ENCODE peak calls at places on chromosomes 5 and 9, in six cellular contexts. D is A549; K is mesenchymal stem cell; X is IMR-90; H is HCT116; N is CD4-positive, CD25-positive, alpha-beta regulatory T cell. L is an unnamed sample. For H3K9me3, the result is how much of the 10 kb centered on the place peaks cover.

GRCh38 chr9:32423371-32423770 is 38.9 kb downstream of the ACO1 start:
- DNase-seq in D (no peak), X (peak), N (no peak), H (no peak), K (peak), L (no peak)

GRCh38 chr9:88748566-88749238 is 213.7 kb downstream of the NXNL2 start:
- DNase-seq in N (no peak), H (no peak), D (no peak), K (peak), X (peak), L (no peak)

GRCh38 chr9:31542384-31543055 is 841.9 kb upstream of the ACO1 start:
- DNase-seq in D (peak), H (no peak), K (peak), N (peak), X (peak), L (peak)

GRCh38 chr9:134061019-134061687 is 6.7 kb downstream of the BRD3 start:
- DNase-seq in N (no peak), K (no peak), X (no peak), D (no peak), H (no peak), L (no peak)

GRCh38 chr5:81825237-81825636 is 74.3 kb upstream of the SSBP2 start:
- DNase-seq in N (no peak), H (no peak), K (peak), D (peak), X (peak), L (peak)

GRCh38 chr9:122158202-122158601 is 1.4 kb downstream of the NDUFA8 start:
- DNase-seq in D (peak), N (peak), H (peak), K (peak), X (peak), L (peak)

GRCh38 chr9:18459958-18460584 is 13.9 kb upstream of the ADAMTSL1 start:
- DNase-seq in K (peak), N (no peak), X (peak), H (no peak), D (peak), L (peak)

GRCh38 chr9:131747352-131747751 is 7.5 kb upstream of the RAPGEF1 start:
- DNase-seq in D (peak), N (peak), X (peak), H (no peak), K (peak), L (no peak)

GRCh38 chr9:16461231-16461840 is 409.1 kb downstream of the BNC2 start:
- DNase-seq in X (peak), N (no peak), K (no peak), D (no peak), H (no peak), L (no peak)

GRCh38 chr5:134572811-134573210 is 47.3 kb downstream of the JADE2 start:
- DNase-seq in N (no peak), X (no peak), H (no peak), K (no peak), D (no peak), L (no peak)

GRCh38 chr9:36164989-36165388 is 4.2 kb upstream of the CCIN start:
- DNase-seq in K (no peak), H (no peak), N (no peak), X (no peak), D (no peak), L (no peak)

DNA sequence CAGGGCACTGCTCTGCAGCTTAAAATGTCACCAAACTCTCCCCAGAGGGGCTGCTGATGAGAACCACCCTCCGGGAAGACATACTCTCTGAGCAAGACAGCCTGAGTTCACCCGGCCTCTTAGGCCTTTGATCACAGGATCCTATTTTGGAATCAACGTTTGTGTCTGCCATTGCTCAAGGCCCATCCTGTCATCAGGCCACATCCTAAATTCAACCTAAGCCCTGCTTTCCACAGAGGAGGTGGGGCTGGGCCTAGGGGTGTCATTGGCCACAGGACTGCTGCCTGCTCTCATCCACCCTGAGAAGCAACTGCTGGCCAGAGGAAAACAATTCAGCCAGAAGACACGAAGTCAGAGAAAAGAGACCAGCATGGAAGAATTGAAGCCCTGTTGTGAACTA is 351.1 kb upstream of the IRX2 start:
- DNase-seq in N (no peak), H (no peak), X (no peak), D (no peak), K (no peak), L (no peak)
- H3K9me3 ChIP-seq in N (under half), H (under half), X (under half), D (under half), K (under half), L (under half)

DNA sequence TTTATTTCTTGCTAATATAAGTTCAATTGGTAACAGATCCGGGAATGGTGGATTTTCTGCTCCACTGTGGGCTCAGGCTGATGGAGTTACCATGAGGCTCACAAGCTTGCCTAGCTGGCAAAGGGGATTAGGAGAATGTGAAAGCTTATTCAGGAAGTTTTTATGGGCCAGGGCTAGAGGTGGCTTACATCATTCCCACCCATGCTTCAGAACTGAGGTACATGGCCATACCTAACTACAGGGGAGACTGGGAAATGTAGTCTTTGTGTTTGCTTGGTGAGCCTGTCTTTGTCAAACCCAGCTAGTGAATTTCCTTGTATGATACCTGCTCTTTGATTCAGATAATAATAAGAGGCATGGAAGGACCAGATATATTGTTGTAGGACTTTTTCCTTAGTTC is 105.9 kb upstream of the DHFR start:
- DNase-seq in H (no peak), X (no peak), K (no peak), D (no peak), N (no peak), L (no peak)
- H3K9me3 ChIP-seq in H (under half), X (under half), K (under half), D (under half), N (under half), L (under half)

GRCh38 chr5:158224200-158224599 is 365.3 kb upstream of the CLINT1 start:
- DNase-seq in N (no peak), X (no peak), H (no peak), K (no peak), D (no peak), L (no peak)

DNA sequence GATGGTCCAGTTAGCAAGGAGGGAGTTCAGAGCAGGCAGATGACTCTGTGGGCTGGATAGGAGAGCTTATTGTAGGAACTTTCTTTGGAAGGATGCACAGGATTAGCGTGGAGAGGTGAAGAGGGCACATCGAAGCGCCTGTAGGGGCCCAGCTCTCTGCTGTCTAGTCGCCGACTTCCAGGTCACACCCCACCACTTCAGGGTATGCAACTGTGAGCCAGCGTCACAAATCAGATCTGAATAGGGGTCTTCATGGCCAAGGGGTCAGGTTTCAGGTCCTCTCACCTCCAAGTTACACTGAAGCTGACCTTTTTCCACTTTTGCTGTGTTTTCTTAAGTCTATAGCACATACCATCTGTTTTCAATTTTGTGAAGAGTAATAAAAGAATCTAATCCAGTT is 364.1 kb upstream of the CLINT1 start:
- DNase-seq in K (no peak), D (no peak), H (no peak), X (no peak), N (no peak), L (no peak)
- H3K9me3 ChIP-seq in K (under half), D (under half), H (under half), X (under half), N (under half), L (under half)

DNA sequence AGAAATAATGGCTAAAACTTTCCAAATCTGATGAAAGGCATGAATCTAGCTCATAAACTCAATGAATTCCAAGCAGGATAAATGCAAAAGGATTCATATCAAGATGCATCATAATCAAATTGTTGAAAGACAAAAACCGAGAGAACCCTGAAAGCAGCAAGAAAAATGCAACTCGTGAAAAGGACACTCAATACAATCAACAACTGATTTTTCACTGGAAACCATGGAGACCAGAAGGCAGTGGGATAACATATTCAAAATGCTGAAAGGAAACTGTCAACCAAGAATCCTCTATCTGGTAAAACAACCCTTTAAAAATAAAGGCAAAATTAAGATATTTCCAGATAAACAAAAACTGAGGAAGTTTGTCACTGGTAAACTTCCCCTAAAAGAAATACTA is 9.5 kb downstream of the FBXL17 start:
- DNase-seq in K (no peak), X (no peak), H (no peak), N (no peak), D (peak), L (no peak)
- H3K9me3 ChIP-seq in K (under half), X (under half), H (under half), N (under half), D (under half), L (under half)

DNA sequence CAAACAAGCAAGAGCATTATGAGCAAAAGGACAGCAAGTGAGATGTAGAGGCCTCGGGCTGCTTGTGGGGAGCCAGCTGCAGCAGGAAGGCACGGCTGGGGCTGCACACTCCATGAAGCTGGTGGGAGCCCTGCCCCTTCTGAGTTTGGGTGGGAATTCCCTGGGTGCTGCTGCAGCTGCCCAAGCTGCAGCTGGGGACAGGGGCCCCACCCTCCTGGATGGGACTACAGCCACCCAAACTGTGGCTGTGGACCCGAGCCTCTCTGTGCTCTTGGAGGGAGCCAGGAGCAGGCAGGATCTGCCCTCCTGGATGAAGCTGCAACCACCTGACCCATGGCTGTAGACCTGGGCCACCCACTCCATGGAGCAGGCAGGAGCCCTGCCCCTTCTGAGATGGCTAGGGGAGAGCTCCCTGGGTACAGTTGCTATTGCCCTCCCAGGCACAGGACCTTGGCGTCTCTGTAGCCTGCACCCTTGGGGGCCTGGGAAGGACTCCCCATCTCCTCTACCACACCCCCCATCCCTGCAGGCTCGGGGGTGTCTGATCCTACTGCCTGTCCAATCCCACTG is 159.1 kb downstream of the ERCC6L2 start:
- DNase-seq in N (no peak), K (no peak), X (no peak), H (no peak), D (no peak), L (no peak)
- H3K9me3 ChIP-seq in N (under half), K (under half), X (under half), H (under half), D (under half), L (under half)

GRCh38 chr5:5617024-5617423 is 194.5 kb downstream of the ICE1 start:
- DNase-seq in N (no peak), H (no peak), D (no peak), X (no peak), K (no peak), L (no peak)

GRCh38 chr5:5623397-5623796 is 200.9 kb downstream of the ICE1 start:
- DNase-seq in X (no peak), N (no peak), K (no peak), D (no peak), H (no peak), L (no peak)

GRCh38 chr5:5626412-5626811 is 203.9 kb downstream of the ICE1 start:
- DNase-seq in H (no peak), D (no peak), X (no peak), N (no peak), K (no peak), L (no peak)

GRCh38 chr5:5619546-5619945 is 197.1 kb downstream of the ICE1 start:
- DNase-seq in D (no peak), H (no peak), K (no peak), X (no peak), N (no peak), L (no peak)

DNA sequence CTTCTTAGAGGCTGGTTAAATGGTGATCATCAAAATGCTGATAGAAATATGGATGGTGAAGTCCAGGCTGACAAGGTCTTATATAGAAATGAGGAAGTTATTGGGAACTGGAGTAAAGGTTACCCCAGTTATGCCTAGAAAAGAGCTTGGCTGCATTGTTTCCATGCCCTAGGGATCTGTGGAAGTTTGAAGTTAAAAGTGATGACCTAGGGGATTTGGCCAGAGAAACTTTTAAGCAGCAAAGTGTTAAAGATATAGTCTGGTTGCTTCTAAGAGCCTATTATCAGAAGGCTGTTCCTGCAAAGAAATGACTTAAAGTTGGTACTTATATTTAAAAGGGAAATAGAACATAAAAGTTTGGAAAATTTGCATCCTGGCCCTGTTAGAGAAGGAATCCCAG is 200.3 kb downstream of the ICE1 start:
- DNase-seq in X (no peak), K (no peak), N (no peak), D (no peak), H (no peak), L (no peak)
- H3K9me3 ChIP-seq in X (under half), K (under half), N (under half), D (under half), H (under half), L (under half)